ENCODE peak calls at places on chromosome 4, in nine cellular contexts. P is IMR-90, X is esophagus muscularis mucosa, R is A549, N is stomach, L is lower leg skin, M is NB4, H is HepG2, E is tibial nerve. V is an unnamed sample.

GRCh38 chr4:89685277-89685676 is 151.7 kb downstream of the SNCA start:
- DNase-seq in P (no peak), R (no peak), N (no peak), M (no peak), X (no peak), L (no peak), H (no peak), E (no peak), V (no peak)

GRCh38 chr4:80751200-80751599 is 279.3 kb upstream of the BMP3 start:
- DNase-seq in R (no peak), E (no peak), N (no peak), L (no peak), P (no peak), X (no peak), H (no peak), M (no peak), V (no peak)

GRCh38 chr4:2797188-2797544 is 4.3 kb downstream of the SH3BP2 start:
- DNase-seq in R (no peak), L (peak; percentile 86), X (no peak), M (no peak), P (no peak), E (no peak), N (peak; percentile 25), H (no peak), V (no peak)

GRCh38 chr4:16758816-16759215 is 139.6 kb downstream of the LDB2 start:
- DNase-seq in L (no peak), E (no peak), H (no peak), M (no peak), N (no peak), P (no peak), X (no peak), R (no peak), V (no peak)

GRCh38 chr4:16764622-16765021 is 133.8 kb downstream of the LDB2 start:
- DNase-seq in X (no peak), H (peak; percentile 9), N (no peak), E (no peak), L (no peak), P (peak; percentile 29), R (peak; percentile 0), M (peak; percentile 10), V (no peak)

GRCh38 chr4:7077371-7077770 is 9.5 kb upstream of the GRPEL1 start:
- DNase-seq in M (no peak), R (no peak), H (no peak), E (no peak), N (no peak), P (no peak), X (no peak), L (peak; percentile 76), V (no peak)

GRCh38 chr4:90996813-90997212 is 869.6 kb downstream of the CCSER1 start:
- DNase-seq in X (no peak), H (no peak), M (no peak), P (no peak), N (no peak), R (no peak), L (no peak), E (no peak), V (no peak)

GRCh38 chr4:184599492-184600135 is 49.6 kb downstream of the CASP3 start:
- DNase-seq in M (no peak), H (no peak), P (peak; percentile 86), E (no peak), L (no peak), R (no peak), N (no peak), X (no peak), V (peak; percentile 19)

GRCh38 chr4:89119166-89119565 is 7.8 kb downstream of the TIGD2 start:
- DNase-seq in P (peak; percentile 75), R (peak; percentile 49), H (no peak), X (no peak), M (no peak), L (no peak), E (no peak), N (no peak), V (no peak)

GRCh38 chr4:113878718-113879117 is 100.7 kb downstream of the ARSJ start:
- DNase-seq in E (no peak), H (peak; percentile 18), L (no peak), P (peak; percentile 57), M (peak; percentile 3), N (no peak), R (peak; percentile 54), X (no peak), V (no peak)

GRCh38 chr4:141350122-141350904 is 129.6 kb downstream of the ZNF330 start:
- DNase-seq in N (peak; percentile 45), R (peak; percentile 92), H (no peak), L (no peak), E (no peak), M (no peak), P (peak; percentile 88), X (no peak), V (no peak)

GRCh38 chr4:94929696-94930095 is 171.9 kb downstream of the BMPR1B start:
- DNase-seq in N (no peak), H (no peak), E (no peak), X (no peak), L (no peak), P (no peak), R (no peak), M (no peak), V (no peak)

GRCh38 chr4:121800961-121801714 is at the start of gene EXOSC9:
- DNase-seq in X (peak; percentile 96), M (peak; percentile 93), H (peak; percentile 87), P (peak; percentile 94), N (peak; percentile 93), L (peak; percentile 98), E (peak; percentile 95), R (peak; percentile 92), V (peak; percentile 31)

GRCh38 chr4:156779774-156780173 is 191.8 kb downstream of the PDGFC start:
- DNase-seq in L (no peak), E (no peak), H (peak; percentile 86), P (peak; percentile 95), R (no peak), M (no peak), N (no peak), X (no peak), V (no peak)

GRCh38 chr4:109298279-109299010 is 4.0 kb downstream of the COL25A1 start:
- DNase-seq in X (no peak), L (no peak), N (no peak), E (no peak), P (no peak), H (no peak), M (no peak), R (peak; percentile 16), V (no peak)

GRCh38 chr4:10180927-10181744 is 64.5 kb upstream of the WDR1 start:
- DNase-seq in R (no peak), P (peak; percentile 51), M (peak; percentile 97), H (no peak), E (no peak), N (no peak), L (no peak), X (no peak), V (no peak)
- TF ChIP-seq POLR2A in R (no peak), P (no peak), M (no peak), H (no peak), E (no peak), N (no peak), L (no peak), X (no peak), V (no peak)

DNA sequence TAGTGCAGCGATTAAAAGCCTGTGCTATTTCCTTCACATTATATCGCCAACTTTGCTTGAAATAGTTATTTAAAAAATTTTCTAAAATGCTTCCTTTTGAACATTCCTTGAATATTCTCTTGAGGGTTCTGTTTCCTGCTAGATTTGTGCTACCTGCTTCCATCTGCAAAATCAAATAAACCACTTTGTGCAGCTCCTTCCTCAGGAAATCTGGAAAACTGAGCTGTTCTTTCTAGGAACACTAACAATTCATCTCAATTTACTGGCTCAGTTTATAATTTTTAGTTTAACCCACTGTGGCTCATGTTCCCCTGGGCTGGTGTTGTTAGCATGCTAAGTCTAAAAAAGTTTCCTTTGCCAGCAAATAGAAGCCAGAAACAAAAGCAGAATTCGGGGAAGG is 88.1 kb upstream of the LCORL start:
- DNase-seq in M (no peak), P (no peak), H (no peak), N (no peak), E (no peak), R (no peak), L (no peak), X (no peak), V (no peak)
- TF ChIP-seq POLR2A in M (no peak), P (no peak), H (no peak), N (no peak), E (no peak), R (no peak), L (no peak), X (no peak), V (no peak)

GRCh38 chr4:1012031-1012739 is 759 bp downstream of the FGFRL1 start:
- DNase-seq in M (peak; percentile 67), H (peak; percentile 51), N (peak; percentile 78), P (no peak), R (peak; percentile 37), E (no peak), X (no peak), L (no peak), V (peak; percentile 56)

GRCh38 chr4:1008840-1009646 is 2.4 kb upstream of the FGFRL1 start:
- DNase-seq in X (no peak), P (no peak), E (no peak), N (peak; percentile 49), R (no peak), H (no peak), M (peak; percentile 49), L (no peak), V (no peak)

GRCh38 chr4:1010522-1011021 is 854 bp upstream of the FGFRL1 start:
- DNase-seq in P (peak; percentile 68), H (no peak), L (peak; percentile 96), N (peak; percentile 63), X (no peak), E (peak; percentile 67), R (peak; percentile 83), M (peak; percentile 100), V (no peak)

GRCh38 chr4:1009647-1010521 is 1.5 kb upstream of the FGFRL1 start:
- DNase-seq in H (no peak), E (peak; percentile 54), R (peak; percentile 49), P (peak; percentile 36), X (no peak), N (peak; percentile 79), M (peak; percentile 77), L (peak; percentile 95), V (peak; percentile 61)

DNA sequence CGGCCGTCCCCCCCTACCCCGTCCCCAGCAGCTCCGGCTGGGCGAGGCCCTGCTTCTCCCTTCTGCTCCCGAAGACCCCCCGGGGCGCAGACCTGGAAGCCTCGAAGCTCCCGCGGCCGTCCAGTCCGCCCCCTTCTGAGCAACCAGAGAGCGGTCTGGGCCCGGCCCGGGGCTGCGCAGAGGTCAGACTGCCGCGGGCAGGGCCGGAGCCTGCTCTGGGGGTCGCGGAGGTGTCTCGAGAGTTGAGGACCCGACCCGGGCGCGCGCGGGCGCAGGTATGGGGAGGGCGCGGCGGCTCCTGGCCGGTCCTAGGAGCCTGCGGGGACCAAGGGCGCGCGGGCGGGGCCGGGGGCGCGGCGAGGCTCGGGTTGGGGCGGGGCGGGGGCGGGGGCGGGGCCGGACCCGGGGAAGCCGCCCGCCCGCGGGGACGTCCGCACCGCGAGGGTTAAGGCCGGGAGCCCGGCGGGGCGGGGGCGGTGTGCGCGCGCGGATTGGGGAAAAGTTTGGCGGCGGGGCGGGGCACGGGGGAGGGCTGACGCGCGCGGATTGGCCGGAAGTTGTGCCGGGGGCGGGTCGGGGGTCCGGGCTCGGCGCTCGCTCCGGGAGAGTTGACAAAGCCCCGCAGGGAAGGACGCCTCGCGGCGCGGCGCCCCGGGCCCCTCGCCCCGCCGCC is at the start of gene FGFRL1:
- DNase-seq in M (peak; percentile 97), X (peak; percentile 97), R (peak; percentile 85), E (peak; percentile 83), L (peak; percentile 99), P (peak; percentile 77), N (peak; percentile 96), H (peak; percentile 70), V (peak; percentile 81)
- TF ChIP-seq POLR2A in M (peak; percentile 49), X (no peak), R (no peak), E (no peak), L (no peak), P (peak; percentile 62), N (no peak), H (peak; percentile 46), V (peak; percentile 40)

GRCh38 chr4:76251448-76252270 is at the start of gene FAM47E:
- DNase-seq in M (peak; percentile 40), L (peak; percentile 92), R (peak; percentile 57), E (peak; percentile 9), N (peak; percentile 88), H (peak; percentile 57), X (no peak), P (peak; percentile 6), V (no peak)
- TF ChIP-seq POLR2A in M (no peak), L (no peak), R (no peak), E (no peak), N (no peak), H (no peak), X (no peak), P (no peak), V (peak; percentile 37)